ENCODE peak calls at places on chromosomes 2 and 18, in five cellular contexts. S, Y, Z, J and X are unnamed samples.

GRCh38 chr2:58541511-58541910 is 300.4 kb upstream of the FANCL start:
- DNase-seq in Z (no peak), J (peak), Y (no peak), S (no peak), X (no peak)

GRCh38 chr18:57915848-57916596 is 112.9 kb upstream of the ATP8B1 start:
- DNase-seq in Z (peak), Y (no peak), J (peak), S (no peak), X (no peak)

GRCh38 chr2:127348421-127349000 is 39.3 kb downstream of the MAP3K2 start:
- DNase-seq in J (no peak), S (no peak), Z (no peak), Y (no peak), X (no peak)

GRCh38 chr2:238228700-238229099 is 11.1 kb downstream of the HES6 start:
- DNase-seq in S (no peak), Z (no peak), J (no peak), Y (no peak), X (no peak)

GRCh38 chr2:218703341-218703740 is 7.3 kb upstream of the TTLL4 start:
- DNase-seq in S (no peak), Z (no peak), Y (no peak), J (no peak), X (no peak)

GRCh38 chr18:13286456-13287125 is 68.0 kb downstream of the LDLRAD4 start:
- DNase-seq in Z (no peak), Y (no peak), S (no peak), J (no peak), X (no peak)

GRCh38 chr18:25737710-25738251 is 352.6 kb downstream of the SS18 start:
- DNase-seq in Z (no peak), S (no peak), J (no peak), Y (no peak), X (no peak)

GRCh38 chr2:54859997-54860701 is 136.7 kb downstream of the EML6 start:
- DNase-seq in Z (no peak), Y (no peak), J (no peak), S (no peak), X (no peak)

GRCh38 chr2:54640834-54641540 is 82.5 kb upstream of the EML6 start:
- DNase-seq in Z (no peak), Y (no peak), J (no peak), S (no peak), X (no peak)

GRCh38 chr2:120453635-120453998 is 107.7 kb downstream of the INHBB start:
- DNase-seq in S (no peak), Y (no peak), J (peak), Z (no peak), X (no peak)

GRCh38 chr2:8004250-8004681 is 677.6 kb upstream of the ID2 start:
- DNase-seq in J (peak), Y (no peak), S (no peak), Z (peak), X (no peak)

GRCh38 chr2:237258146-237258545 is 155.8 kb downstream of the COL6A3 start:
- DNase-seq in Y (no peak), Z (no peak), S (no peak), J (no peak), X (no peak)

GRCh38 chr2:55430536-55430935 is 10.9 kb upstream of the CCDC88A start:
- DNase-seq in Y (no peak), Z (no peak), S (no peak), J (no peak), X (no peak)

GRCh38 chr18:13703899-13704298 is 22.5 kb downstream of the FAM210A start:
- DNase-seq in J (no peak), Z (no peak), S (no peak), Y (no peak), X (no peak)

GRCh38 chr18:48565105-48565504 is 26.3 kb downstream of the CTIF start:
- DNase-seq in J (no peak), S (no peak), Y (no peak), Z (no peak), X (no peak)

GRCh38 chr2:176562359-176563043 is 293.3 kb downstream of the MTX2 start:
- DNase-seq in Z (no peak), J (no peak), Y (no peak), S (no peak), X (no peak)

GRCh38 chr2:226272435-226272834 is 527.2 kb downstream of the IRS1 start:
- DNase-seq in J (no peak), Z (no peak), S (no peak), Y (no peak), X (no peak)

GRCh38 chr2:209771474-209772292 is at the start of gene UNC80:
- DNase-seq in S (no peak), Z (peak), Y (no peak), J (peak), X (no peak)

GRCh38 chr2:179265082-179265575 is 497 bp upstream of the SESTD1 start:
- DNase-seq in S (no peak), J (no peak), Z (no peak), Y (no peak), X (no peak)

GRCh38 chr2:238524584-238524983 is 97.9 kb downstream of the ASB1 start:
- DNase-seq in S (no peak), Z (no peak), Y (no peak), J (no peak), X (no peak)

GRCh38 chr2:72157871-72158771 is 10.5 kb upstream of the CYP26B1 start:
- DNase-seq in J (no peak), Y (no peak), Z (no peak), S (no peak), X (no peak)

GRCh38 chr2:238169021-238169707 is 10.4 kb downstream of the ERFE start:
- DNase-seq in S (no peak), Z (peak), J (no peak), Y (no peak), X (no peak)

GRCh38 chr18:59127047-59127446 is 12.6 kb upstream of the SEC11C start:
- DNase-seq in Y (no peak), S (no peak), J (no peak), Z (no peak), X (no peak)

GRCh38 chr2:152025678-152026287 is 73.1 kb downstream of the CACNB4 start:
- DNase-seq in S (peak), J (peak), Z (peak), Y (peak), X (no peak)

DNA sequence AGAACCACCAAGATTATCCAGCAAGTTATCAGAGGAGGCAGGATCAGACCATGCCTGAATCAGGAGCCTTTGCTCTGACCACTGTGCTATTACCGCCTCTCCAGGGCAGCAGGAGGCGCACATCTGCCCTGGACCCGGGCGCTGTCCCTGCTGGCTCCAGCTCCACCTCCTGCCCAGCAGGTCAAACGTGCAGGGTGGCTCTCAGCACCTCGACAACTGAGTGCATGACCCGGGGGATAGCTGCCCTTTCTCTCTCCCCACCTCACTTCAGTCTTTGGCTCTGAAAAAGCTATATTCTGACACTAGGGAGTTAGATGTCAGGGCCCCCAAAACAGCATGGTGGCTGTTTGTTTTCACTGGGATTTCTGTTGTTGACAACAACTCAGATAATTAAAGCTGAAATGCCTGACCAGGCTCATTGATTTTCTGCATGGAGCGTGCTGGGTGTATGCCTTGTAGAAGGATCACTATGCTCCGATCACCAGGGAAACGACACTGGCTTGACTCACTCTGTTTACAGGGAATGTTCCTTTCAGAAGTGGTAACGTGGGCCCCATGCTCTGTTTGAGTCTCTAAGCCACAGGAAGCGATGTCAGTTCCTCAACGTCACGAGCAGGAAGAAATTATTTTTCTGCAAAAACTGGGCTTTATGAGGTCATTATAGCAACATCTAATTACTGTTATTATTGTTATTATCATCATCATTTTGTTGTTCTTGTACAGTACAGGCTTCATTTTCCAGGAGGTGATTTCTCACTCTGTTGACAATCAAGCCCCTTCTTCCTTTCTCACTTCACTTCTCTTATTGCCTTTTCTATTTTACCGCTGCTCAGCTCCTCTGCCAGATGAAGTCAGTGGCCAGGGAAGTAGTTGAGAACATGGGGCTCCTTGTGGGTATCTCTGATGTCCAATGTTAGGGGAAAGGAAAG is 125.6 kb downstream of the PLB1 start:
- DNase-seq in S (no peak), J (peak), Z (peak), Y (no peak), X (no peak)
- TF ChIP-seq TAF1 in S (no peak), J (no peak), Z (no peak), Y (no peak), X (no peak)

GRCh38 chr18:79922971-79923411 is 28.5 kb downstream of the SLC66A2 start:
- DNase-seq in J (no peak), Y (no peak), Z (no peak), S (no peak), X (no peak)
- TF ChIP-seq TAF1 in J (no peak), Y (no peak), Z (no peak), S (no peak), X (no peak)

GRCh38 chr2:201542291-201542690 is 90.8 kb downstream of the STRADB start:
- DNase-seq in S (no peak), Y (no peak), Z (no peak), J (no peak), X (no peak)
- TF ChIP-seq TAF1 in S (no peak), Y (no peak), Z (no peak), J (no peak), X (no peak)

DNA sequence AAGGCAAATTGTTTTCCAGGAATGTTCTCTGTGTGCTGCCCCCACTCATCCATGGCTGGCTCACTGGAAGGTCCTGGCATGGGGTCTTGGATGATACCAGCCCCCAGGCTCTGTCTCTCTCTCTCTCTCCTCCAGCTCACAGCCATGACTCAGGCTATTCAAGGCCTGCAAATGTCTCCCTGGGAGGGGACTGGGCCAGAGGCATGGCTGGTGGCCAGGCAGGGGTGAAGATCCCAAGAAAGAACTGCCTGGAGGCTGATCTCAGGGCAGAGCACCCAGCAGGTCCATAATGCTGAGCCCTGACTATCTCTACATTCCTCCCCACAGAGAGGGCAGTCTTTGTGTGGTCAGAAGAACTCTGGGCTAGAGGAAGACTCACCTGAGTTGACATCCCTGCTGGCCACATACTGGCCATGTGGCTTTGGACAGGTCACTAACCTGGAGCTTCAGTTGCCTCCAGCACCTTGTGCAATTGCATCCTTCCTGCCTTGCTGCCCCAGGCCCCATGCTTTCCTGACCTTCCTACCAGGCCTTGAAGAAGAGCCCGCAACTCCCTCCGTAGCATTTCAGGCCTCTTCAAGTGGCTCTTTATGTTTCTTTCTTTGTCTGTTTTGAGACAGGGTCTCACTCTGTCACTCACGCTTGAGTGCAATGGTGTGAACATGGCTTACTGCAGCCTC is 150.4 kb downstream of the ZFP36L2 start:
- DNase-seq in S (no peak), Y (no peak), Z (no peak), J (no peak), X (no peak)
- TF ChIP-seq TAF1 in S (no peak), Y (no peak), Z (peak), J (no peak), X (no peak)

DNA sequence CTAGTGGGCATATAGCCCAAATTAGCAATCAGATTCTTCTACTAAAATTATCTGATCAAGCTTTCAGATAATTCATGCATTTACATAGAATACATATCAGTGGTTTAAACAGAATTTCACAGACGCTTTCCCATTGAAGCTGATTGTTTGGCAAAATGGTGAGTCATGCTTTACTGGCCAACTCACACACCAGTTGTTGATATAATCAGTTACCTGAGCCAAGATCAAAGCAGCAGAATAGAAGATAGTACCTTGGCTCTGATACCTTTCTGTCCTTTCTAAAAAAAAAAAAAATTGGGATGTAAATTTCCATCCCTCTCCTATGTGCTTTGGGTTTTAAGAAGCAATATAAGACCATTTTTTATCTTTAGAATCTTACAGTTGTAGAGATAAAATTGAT is 178.0 kb downstream of the MCFD2 start:
- DNase-seq in Z (no peak), S (no peak), Y (no peak), J (no peak), X (no peak)
- TF ChIP-seq TAF1 in Z (no peak), S (no peak), Y (no peak), J (no peak), X (no peak)

GRCh38 chr2:70086278-70086837 is 919 bp upstream of the PCBP1 start:
- DNase-seq in Z (peak), Y (peak), J (peak), S (no peak), X (no peak)

GRCh38 chr2:70084973-70085710 is 2.1 kb upstream of the PCBP1 start:
- DNase-seq in Z (no peak), S (peak), Y (peak), J (peak), X (no peak)

GRCh38 chr2:70085711-70086277 is 1.5 kb upstream of the PCBP1 start:
- DNase-seq in Z (no peak), J (no peak), Y (no peak), S (no peak), X (no peak)

GRCh38 chr2:70081221-70081620 is 6.1 kb upstream of the PCBP1 start:
- DNase-seq in J (no peak), Y (no peak), S (no peak), Z (no peak), X (no peak)

GRCh38 chr2:70083344-70084156 is 3.7 kb upstream of the PCBP1 start:
- DNase-seq in Z (no peak), S (no peak), Y (peak), J (peak), X (no peak)
- TF ChIP-seq TAF1 in Z (no peak), S (no peak), Y (no peak), J (no peak), X (no peak)

DNA sequence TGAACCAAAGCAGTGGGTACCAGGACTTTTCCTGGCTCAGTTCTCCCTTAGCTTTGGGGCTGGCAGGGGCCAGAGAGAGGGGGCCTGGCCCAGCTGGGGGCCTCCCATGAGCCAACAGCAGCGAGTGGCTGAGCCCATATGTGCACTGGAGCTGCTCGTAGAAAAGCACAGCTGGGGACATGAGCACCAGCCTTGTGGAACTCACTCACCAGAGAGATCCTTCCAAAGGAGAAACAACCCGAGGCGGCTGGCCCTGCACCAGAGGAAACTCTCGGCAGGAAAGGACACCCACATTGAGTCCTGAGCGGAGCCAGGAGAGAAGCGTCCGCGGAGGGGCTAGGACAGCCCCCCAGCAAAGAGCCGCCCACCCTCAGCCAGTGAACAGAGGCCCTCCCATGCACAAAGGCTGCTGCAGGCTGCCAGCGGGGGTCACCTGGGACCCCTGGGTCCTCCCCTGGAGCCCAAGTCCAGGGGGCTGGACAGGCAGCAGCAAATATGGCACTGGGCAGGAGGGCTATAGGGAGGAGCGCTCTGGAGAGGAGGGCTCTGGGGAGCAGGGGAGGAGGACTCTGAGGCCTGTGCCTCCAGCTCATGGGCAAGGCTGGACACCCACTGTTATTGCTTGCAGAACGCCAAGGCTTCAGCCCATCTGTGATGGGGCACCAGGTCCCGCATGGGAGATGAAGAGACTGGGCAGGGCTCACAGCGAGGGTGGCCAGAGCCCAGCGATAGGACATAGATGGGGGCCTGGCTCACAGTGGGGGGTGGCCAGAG is 42.1 kb upstream of the SNED1 start:
- DNase-seq in S (no peak), J (no peak), Z (peak), Y (no peak), X (no peak)
- TF ChIP-seq TAF1 in S (no peak), J (no peak), Z (no peak), Y (no peak), X (no peak)